ENCODE peak calls at places on chromosomes 2 and 18, in five cellular contexts. P is upper lobe of left lung, L is HepG2, H is body of pancreas, K is A549. F is an unnamed sample.

GRCh38 chr2:160220545-160221009 is 20.5 kb upstream of the ITGB6 start:
- ATAC-seq in K (no peak), P (no peak), L (no peak), H (no peak), F (no peak)

GRCh38 chr18:8610442-8610801 is 1.2 kb downstream of the RAB12 start:
- ATAC-seq in H (no peak), P (no peak), L (peak), K (no peak), F (no peak)

GRCh38 chr18:8828798-8829197 is 123.4 kb downstream of the MTCL1 start:
- ATAC-seq in L (no peak), H (no peak), P (peak), K (no peak), F (no peak)

GRCh38 chr2:109320195-109320935 is 191.4 kb downstream of the SH3RF3 start:
- ATAC-seq in K (no peak), H (no peak), P (no peak), L (no peak), F (no peak)

GRCh38 chr2:28568533-28568932 is 72.7 kb downstream of the PLB1 start:
- ATAC-seq in P (no peak), K (no peak), H (no peak), L (no peak), F (no peak)

GRCh38 chr2:38174646-38175096 is 98.7 kb upstream of the CYP1B1 start:
- ATAC-seq in P (peak), K (no peak), H (peak), L (no peak), F (peak)

GRCh38 chr2:32752205-32752604 is 124.4 kb downstream of the TTC27 start:
- ATAC-seq in K (no peak), P (no peak), H (no peak), L (peak), F (no peak)

GRCh38 chr2:211349031-211349430 is 792.6 kb downstream of the CPS1 start:
- ATAC-seq in L (no peak), P (no peak), K (no peak), H (no peak), F (no peak)

GRCh38 chr2:220104871-220105351 is 477.5 kb downstream of the SLC4A3 start:
- ATAC-seq in P (peak), K (peak), L (peak), H (no peak), F (no peak)

GRCh38 chr2:127675335-127676261 is at the start of gene LIMS2:
- ATAC-seq in H (peak), L (peak), P (peak), K (peak), F (peak)

GRCh38 chr18:22165049-22165602 is 4.3 kb upstream of the GATA6 start:
- ATAC-seq in K (no peak), L (no peak), H (no peak), P (no peak), F (no peak)

GRCh38 chr2:55932843-55933242 is 9.3 kb upstream of the EFEMP1 start:
- ATAC-seq in L (no peak), H (no peak), P (no peak), K (no peak), F (no peak)

GRCh38 chr2:41912337-41912736 is 135.5 kb upstream of the PKDCC start:
- ATAC-seq in P (peak), L (no peak), H (peak), K (no peak), F (peak)

GRCh38 chr2:109193807-109194702 is 65.0 kb downstream of the SH3RF3 start:
- ATAC-seq in L (no peak), H (no peak), K (no peak), P (no peak), F (peak)

GRCh38 chr2:96073170-96073775 is 38.6 kb upstream of the GPAT2 start:
- ATAC-seq in L (no peak), K (no peak), H (no peak), P (no peak), F (no peak)

GRCh38 chr2:34492781-34493455 is 893.8 kb upstream of the FAM98A start:
- ATAC-seq in L (no peak), K (no peak), P (no peak), H (peak), F (no peak)

GRCh38 chr2:30730736-30731135 is 76.5 kb downstream of the CAPN13 start:
- ATAC-seq in P (no peak), L (no peak), K (no peak), H (no peak), F (no peak)

GRCh38 chr2:218169757-218170546 is 3.2 kb upstream of the CXCR1 start:
- ATAC-seq in L (peak), K (peak), H (peak), P (no peak), F (no peak)

GRCh38 chr2:86249843-86250402 is 50.7 kb downstream of the MRPL35 start:
- ATAC-seq in K (peak), H (no peak), P (no peak), L (peak), F (peak)

GRCh38 chr2:152486048-152486736 is 151.2 kb downstream of the FMNL2 start:
- ATAC-seq in L (peak), H (peak), P (peak), K (peak), F (no peak)

GRCh38 chr2:146927080-146927714 is 917.6 kb upstream of the ACVR2A start:
- ATAC-seq in H (peak), P (peak), L (peak), K (peak), F (peak)

GRCh38 chr2:133792223-133792622 is 224.0 kb upstream of the NCKAP5 start:
- ATAC-seq in P (no peak), K (no peak), L (no peak), H (no peak), F (no peak)

GRCh38 chr18:63160172-63160995 is 159.2 kb downstream of the BCL2 start:
- ATAC-seq in H (no peak), K (no peak), P (no peak), L (no peak), F (no peak)

GRCh38 chr2:142920579-142920978 is 43.1 kb downstream of the KYNU start:
- ATAC-seq in L (no peak), P (no peak), K (no peak), H (no peak), F (no peak)

GRCh38 chr2:11602563-11603182 is 67.3 kb downstream of the NTSR2 start:
- ATAC-seq in P (no peak), H (no peak), L (no peak), K (no peak), F (no peak)

GRCh38 chr2:28164280-28164801 is 228.3 kb upstream of the FOSL2 start:
- ATAC-seq in L (no peak), H (peak), K (no peak), P (no peak), F (peak)

GRCh38 chr2:16870677-16871076 is 205.0 kb upstream of the CYRIA start:
- ATAC-seq in L (no peak), K (no peak), H (no peak), P (no peak), F (no peak)

GRCh38 chr18:80258640-80259039 is 11.3 kb upstream of the PARD6G start:
- ATAC-seq in L (no peak), H (no peak), P (no peak), K (no peak), F (no peak)

GRCh38 chr18:74064510-74064909 is 83.1 kb downstream of the FBXO15 start:
- ATAC-seq in P (no peak), H (no peak), K (no peak), L (no peak), F (no peak)

GRCh38 chr2:224709276-224709675 is 6.9 kb downstream of the CCDC195 start:
- ATAC-seq in P (no peak), L (no peak), H (no peak), K (no peak), F (no peak)

GRCh38 chr2:197813093-197813787 is 8.8 kb downstream of the PLCL1 start:
- ATAC-seq in L (peak), K (peak), H (peak), P (peak), F (peak)

GRCh38 chr2:39947294-39948015 is 168.4 kb upstream of the THUMPD2 start:
- ATAC-seq in L (no peak), P (no peak), H (no peak), K (no peak), F (no peak)

GRCh38 chr2:39408351-39409136 is 28.5 kb downstream of the MAP4K3 start:
- ATAC-seq in H (no peak), P (peak), L (no peak), K (no peak), F (no peak)

GRCh38 chr2:130869441-130870160 is 32.9 kb downstream of the ARHGEF4 start:
- ATAC-seq in P (no peak), K (no peak), H (no peak), L (no peak), F (no peak)

GRCh38 chr2:67716895-67717294 is 319.8 kb downstream of the ETAA1 start:
- ATAC-seq in P (no peak), L (no peak), H (no peak), K (no peak), F (no peak)

GRCh38 chr2:28401411-28401810 is 8.8 kb downstream of the FOSL2 start:
- ATAC-seq in K (no peak), L (no peak), P (no peak), H (no peak), F (no peak)

GRCh38 chr2:134127496-134127895 is 126.4 kb upstream of the MGAT5 start:
- ATAC-seq in K (no peak), P (no peak), L (no peak), H (no peak), F (no peak)

GRCh38 chr2:22812065-22812680 is 572.8 kb upstream of the KLHL29 start:
- ATAC-seq in L (no peak), P (no peak), H (no peak), K (no peak), F (no peak)

GRCh38 chr18:62978251-62979049 is 263.1 kb downstream of the PHLPP1 start:
- ATAC-seq in K (no peak), L (no peak), H (peak), P (no peak), F (no peak)

GRCh38 chr2:199951023-199951422 is 4.3 kb downstream of the TYW5 start:
- ATAC-seq in K (no peak), L (no peak), P (no peak), H (no peak), F (no peak)

GRCh38 chr2:199955007-199955338 is 318 bp downstream of the TYW5 start:
- ATAC-seq in K (peak), H (peak), L (peak), P (peak), F (peak)

GRCh38 chr2:199958014-199958413 is 2.6 kb downstream of the MAIP1 start:
- ATAC-seq in K (no peak), L (no peak), P (no peak), H (no peak), F (no peak)

GRCh38 chr2:199956062-199956380 is 639 bp downstream of the MAIP1 start:
- ATAC-seq in K (no peak), H (no peak), L (no peak), P (no peak), F (no peak)

GRCh38 chr2:199955339-199956061 is at the start of the genes MAIP1 and TYW5:
- ATAC-seq in P (peak), H (peak), L (peak), K (peak), F (peak)
- TF ChIP-seq POLR2A in P (peak), H (peak), L (peak), K (peak), F (peak)

GRCh38 chr2:98482362-98482761 is 37.7 kb downstream of the INPP4A start:
- ATAC-seq in H (no peak), K (no peak), P (no peak), L (no peak), F (no peak)

GRCh38 chr2:98478088-98478551 is 33.5 kb downstream of the INPP4A start:
- ATAC-seq in H (no peak), K (no peak), L (no peak), P (peak), F (no peak)

GRCh38 chr2:98478861-98479770 is 34.5 kb downstream of the INPP4A start:
- ATAC-seq in H (no peak), P (no peak), L (no peak), K (no peak), F (no peak)

GRCh38 chr2:98480598-98480997 is 35.9 kb downstream of the INPP4A start:
- ATAC-seq in H (no peak), P (no peak), L (no peak), K (no peak), F (no peak)

GRCh38 chr2:98479959-98480524 is 35.4 kb downstream of the INPP4A start:
- ATAC-seq in K (no peak), H (peak), P (peak), L (no peak), F (peak)
- TF ChIP-seq POLR2A in K (no peak), H (no peak), P (no peak), L (no peak), F (no peak)

GRCh38 chr2:69645026-69645425 is 1.5 kb upstream of the AAK1 start:
- ATAC-seq in K (no peak), L (no peak), P (no peak), H (no peak), F (no peak)
- TF ChIP-seq POLR2A in K (no peak), L (no peak), P (no peak), H (no peak), F (no peak)

DNA sequence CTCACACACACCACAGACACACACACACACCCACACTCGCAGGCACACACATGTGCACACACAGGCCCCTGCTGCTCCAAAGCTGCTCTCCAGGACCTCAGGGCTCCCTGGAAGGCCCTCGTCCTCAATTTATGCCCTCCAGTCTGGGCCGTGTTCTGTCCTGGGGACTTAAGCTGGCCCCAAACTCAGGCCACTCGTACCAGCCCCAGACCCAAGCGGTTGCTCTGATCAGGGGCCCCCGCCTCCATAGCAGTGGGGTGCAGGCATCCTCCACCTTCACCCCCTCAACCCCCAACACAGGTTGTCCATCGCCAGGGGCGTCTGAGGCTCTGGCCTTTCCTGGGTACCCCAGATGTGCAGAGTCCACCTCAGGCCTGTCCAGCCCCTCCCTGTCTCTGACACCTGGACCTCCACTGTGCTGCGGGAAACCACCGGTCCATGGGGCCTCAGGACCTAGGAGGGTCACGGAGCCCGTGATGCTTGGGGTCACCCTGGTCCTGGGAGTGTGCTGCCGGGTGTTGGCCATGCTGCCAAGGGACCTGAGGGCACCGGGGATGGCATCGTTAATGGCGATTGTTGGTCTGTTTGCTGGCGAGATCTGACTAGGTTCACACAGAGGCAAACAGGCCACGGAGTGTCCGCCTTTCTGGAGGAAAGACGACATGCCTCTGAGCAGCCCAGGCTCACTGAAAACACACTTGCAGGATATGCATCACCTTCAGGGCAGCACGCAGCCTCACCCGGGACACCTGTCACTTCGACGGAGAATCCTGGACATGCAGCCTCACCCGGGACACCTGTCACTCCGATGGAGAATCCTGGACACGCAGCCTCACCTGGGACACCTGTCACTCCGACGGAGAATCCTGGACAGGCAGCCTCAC is 155.6 kb downstream of the NDUFA10 start:
- ATAC-seq in K (no peak), P (no peak), H (no peak), L (no peak), F (no peak)
- TF ChIP-seq POLR2A in K (no peak), P (no peak), H (no peak), L (no peak), F (no peak)

GRCh38 chr2:62304429-62305417 is 108.8 kb downstream of the B3GNT2 start:
- ATAC-seq in K (no peak), L (peak), H (no peak), P (peak), F (peak)
- TF ChIP-seq POLR2A in K (no peak), L (no peak), H (no peak), P (no peak), F (no peak)

GRCh38 chr2:74553892-74554820 is at the start of the genes DOK1 and LOXL3:
- ATAC-seq in K (peak), H (peak), P (peak), L (peak), F (peak)
- TF ChIP-seq POLR2A in K (no peak), H (peak), P (peak), L (no peak), F (no peak)

GRCh38 chr2:37029758-37030157 is 54.4 kb downstream of the HEATR5B start:
- ATAC-seq in K (no peak), L (no peak), P (no peak), H (no peak), F (no peak)
- TF ChIP-seq POLR2A in K (no peak), L (no peak), P (no peak), H (no peak), F (no peak)

GRCh38 chr2:47174731-47175361 is 19.7 kb upstream of the STPG4 start:
- ATAC-seq in K (peak), P (no peak), L (no peak), H (peak), F (no peak)
- TF ChIP-seq POLR2A in K (no peak), P (no peak), L (no peak), H (peak), F (no peak)

GRCh38 chr2:230203110-230203676 is 16.6 kb downstream of the SP110 start:
- ATAC-seq in P (no peak), H (no peak), L (no peak), K (no peak), F (no peak)
- TF ChIP-seq POLR2A in P (no peak), H (no peak), L (no peak), K (no peak), F (no peak)

GRCh38 chr18:24426073-24426397 is 435 bp upstream of the IMPACT start:
- ATAC-seq in L (no peak), H (no peak), P (no peak), K (no peak), F (no peak)

GRCh38 chr18:24428709-24429108 is 2.2 kb downstream of the IMPACT start:
- ATAC-seq in P (no peak), L (no peak), H (no peak), K (no peak), F (no peak)

GRCh38 chr18:24429188-24429587 is 2.7 kb downstream of the IMPACT start:
- ATAC-seq in L (no peak), K (no peak), H (no peak), P (no peak), F (no peak)

GRCh38 chr18:24427484-24427883 is 1.0 kb downstream of the IMPACT start:
- ATAC-seq in L (no peak), K (peak), H (no peak), P (no peak), F (no peak)

GRCh38 chr18:24426398-24427294 is at the start of gene IMPACT:
- ATAC-seq in P (peak), H (peak), K (peak), L (peak), F (peak)
- TF ChIP-seq POLR2A in P (no peak), H (peak), K (peak), L (peak), F (peak)